ENCODE peak calls at places on chromosomes 13 and 19, in ten cellular contexts. One of them, this sample, is unnamed.

GRCh38 chr13:101998129-101998528 is 403.7 kb downstream of the FGF14 start:
- DNase-seq in adrenal gland: no peak
- DNase-seq in GM20000: no peak
- DNase-seq in left ventricle myocardium superior: no peak
- DNase-seq in COR-L47: no peak
- DNase-seq in NCI-H345: no peak
- DNase-seq in activated CD4-positive, alpha-beta T cell treated with anti-CD3 and anti-CD28 coated beads, Interleukin-2, amount 50 U/mL, for 48 hours: no peak
- DNase-seq in T follicular helper cell: no peak
- DNase-seq in AML-193: no peak
- DNase-seq in ELR: no peak
- DNase-seq in this sample: no peak

GRCh38 chr19:52007805-52008557 is at the start of gene ZNF615:
- DNase-seq in ELR: peak; percentile 87
- DNase-seq in activated CD4-positive, alpha-beta T cell treated with anti-CD3 and anti-CD28 coated beads, Interleukin-2, amount 50 U/mL, for 48 hours: peak; percentile 90
- DNase-seq in T follicular helper cell: peak; percentile 71
- DNase-seq in NCI-H345: peak; percentile 84
- DNase-seq in left ventricle myocardium superior: peak; percentile 94
- DNase-seq in adrenal gland: peak; percentile 91
- DNase-seq in COR-L47: peak; percentile 79
- DNase-seq in GM20000: peak; percentile 81
- DNase-seq in AML-193: peak; percentile 74
- DNase-seq in this sample: peak; percentile 96

GRCh38 chr19:48614436-48615144 is at the start of gene FAM83E:
- DNase-seq in left ventricle myocardium superior: no peak
- DNase-seq in adrenal gland: peak; percentile 27
- DNase-seq in activated CD4-positive, alpha-beta T cell treated with anti-CD3 and anti-CD28 coated beads, Interleukin-2, amount 50 U/mL, for 48 hours: peak; percentile 42
- DNase-seq in AML-193: no peak
- DNase-seq in ELR: peak; percentile 54
- DNase-seq in T follicular helper cell: no peak
- DNase-seq in GM20000: no peak
- DNase-seq in NCI-H345: peak; percentile 31
- DNase-seq in COR-L47: peak; percentile 18
- DNase-seq in this sample: peak; percentile 77

GRCh38 chr13:66076417-66076816 is 1153.7 kb downstream of the PCDH9 start:
- DNase-seq in T follicular helper cell: no peak
- DNase-seq in adrenal gland: no peak
- DNase-seq in activated CD4-positive, alpha-beta T cell treated with anti-CD3 and anti-CD28 coated beads, Interleukin-2, amount 50 U/mL, for 48 hours: no peak
- DNase-seq in ELR: peak; percentile 75
- DNase-seq in COR-L47: no peak
- DNase-seq in GM20000: no peak
- DNase-seq in left ventricle myocardium superior: no peak
- DNase-seq in AML-193: peak; percentile 46
- DNase-seq in NCI-H345: no peak
- DNase-seq in this sample: no peak

GRCh38 chr13:49933511-49933910 is 2.6 kb downstream of the SPRYD7 start:
- DNase-seq in GM20000: no peak
- DNase-seq in NCI-H345: no peak
- DNase-seq in left ventricle myocardium superior: no peak
- DNase-seq in ELR: no peak
- DNase-seq in activated CD4-positive, alpha-beta T cell treated with anti-CD3 and anti-CD28 coated beads, Interleukin-2, amount 50 U/mL, for 48 hours: no peak
- DNase-seq in T follicular helper cell: no peak
- DNase-seq in adrenal gland: no peak
- DNase-seq in AML-193: no peak
- DNase-seq in COR-L47: no peak
- DNase-seq in this sample: no peak

GRCh38 chr19:31351212-31352193 is 2.3 kb upstream of the TSHZ3 start:
- DNase-seq in NCI-H345: no peak
- DNase-seq in AML-193: no peak
- DNase-seq in GM20000: peak; percentile 31
- DNase-seq in ELR: peak; percentile 73
- DNase-seq in activated CD4-positive, alpha-beta T cell treated with anti-CD3 and anti-CD28 coated beads, Interleukin-2, amount 50 U/mL, for 48 hours: peak; percentile 37
- DNase-seq in COR-L47: no peak
- DNase-seq in left ventricle myocardium superior: peak; percentile 68
- DNase-seq in T follicular helper cell: no peak
- DNase-seq in adrenal gland: peak; percentile 43
- DNase-seq in this sample: peak; percentile 82

GRCh38 chr19:29202281-29202680 is 10.7 kb downstream of the UQCRFS1 start:
- DNase-seq in GM20000: no peak
- DNase-seq in NCI-H345: no peak
- DNase-seq in COR-L47: no peak
- DNase-seq in adrenal gland: no peak
- DNase-seq in AML-193: no peak
- DNase-seq in ELR: no peak
- DNase-seq in left ventricle myocardium superior: no peak
- DNase-seq in activated CD4-positive, alpha-beta T cell treated with anti-CD3 and anti-CD28 coated beads, Interleukin-2, amount 50 U/mL, for 48 hours: no peak
- DNase-seq in T follicular helper cell: no peak
- DNase-seq in this sample: no peak

GRCh38 chr13:77779461-77780272 is 82.2 kb downstream of the SLAIN1 start:
- DNase-seq in T follicular helper cell: no peak
- DNase-seq in COR-L47: peak; percentile 48
- DNase-seq in activated CD4-positive, alpha-beta T cell treated with anti-CD3 and anti-CD28 coated beads, Interleukin-2, amount 50 U/mL, for 48 hours: peak; percentile 20
- DNase-seq in NCI-H345: peak; percentile 48
- DNase-seq in adrenal gland: peak; percentile 23
- DNase-seq in AML-193: peak; percentile 88
- DNase-seq in ELR: peak; percentile 64
- DNase-seq in left ventricle myocardium superior: no peak
- DNase-seq in GM20000: peak; percentile 25
- DNase-seq in this sample: no peak

GRCh38 chr13:103236213-103236612 is 170.0 kb upstream of the SLC10A2 start:
- DNase-seq in ELR: no peak
- DNase-seq in activated CD4-positive, alpha-beta T cell treated with anti-CD3 and anti-CD28 coated beads, Interleukin-2, amount 50 U/mL, for 48 hours: no peak
- DNase-seq in adrenal gland: no peak
- DNase-seq in COR-L47: no peak
- DNase-seq in AML-193: no peak
- DNase-seq in T follicular helper cell: no peak
- DNase-seq in NCI-H345: no peak
- DNase-seq in GM20000: no peak
- DNase-seq in left ventricle myocardium superior: no peak
- DNase-seq in this sample: no peak

GRCh38 chr19:54188224-54188871 is 1.0 kb downstream of the MBOAT7 start:
- DNase-seq in T follicular helper cell: peak; percentile 44
- DNase-seq in activated CD4-positive, alpha-beta T cell treated with anti-CD3 and anti-CD28 coated beads, Interleukin-2, amount 50 U/mL, for 48 hours: peak; percentile 78
- DNase-seq in left ventricle myocardium superior: no peak
- DNase-seq in NCI-H345: no peak
- DNase-seq in AML-193: peak; percentile 33
- DNase-seq in ELR: peak; percentile 86
- DNase-seq in GM20000: no peak
- DNase-seq in COR-L47: no peak
- DNase-seq in adrenal gland: peak; percentile 90
- DNase-seq in this sample: peak; percentile 84

GRCh38 chr13:112065867-112066623 is 904 bp upstream of the SOX1 start:
- DNase-seq in adrenal gland: no peak
- DNase-seq in ELR: no peak
- DNase-seq in NCI-H345: peak; percentile 71
- DNase-seq in COR-L47: peak; percentile 84
- DNase-seq in AML-193: no peak
- DNase-seq in activated CD4-positive, alpha-beta T cell treated with anti-CD3 and anti-CD28 coated beads, Interleukin-2, amount 50 U/mL, for 48 hours: no peak
- DNase-seq in left ventricle myocardium superior: no peak
- DNase-seq in GM20000: peak; percentile 39
- DNase-seq in T follicular helper cell: no peak
- DNase-seq in this sample: peak; percentile 67

GRCh38 chr19:8174706-8175105 is 25.3 kb upstream of the FBN3 start:
- DNase-seq in NCI-H345: no peak
- DNase-seq in activated CD4-positive, alpha-beta T cell treated with anti-CD3 and anti-CD28 coated beads, Interleukin-2, amount 50 U/mL, for 48 hours: no peak
- DNase-seq in COR-L47: no peak
- DNase-seq in adrenal gland: no peak
- DNase-seq in AML-193: no peak
- DNase-seq in left ventricle myocardium superior: no peak
- DNase-seq in GM20000: no peak
- DNase-seq in ELR: peak; percentile 59
- DNase-seq in T follicular helper cell: no peak
- DNase-seq in this sample: no peak

GRCh38 chr19:13622727-13623126 is 116.4 kb upstream of the CACNA1A start:
- DNase-seq in left ventricle myocardium superior: no peak
- DNase-seq in GM20000: no peak
- DNase-seq in activated CD4-positive, alpha-beta T cell treated with anti-CD3 and anti-CD28 coated beads, Interleukin-2, amount 50 U/mL, for 48 hours: no peak
- DNase-seq in T follicular helper cell: no peak
- DNase-seq in COR-L47: no peak
- DNase-seq in AML-193: no peak
- DNase-seq in ELR: no peak
- DNase-seq in NCI-H345: no peak
- DNase-seq in adrenal gland: no peak
- DNase-seq in this sample: no peak

GRCh38 chr19:18733196-18733647 is 49.7 kb downstream of the CRTC1 start:
- DNase-seq in COR-L47: peak; percentile 30
- DNase-seq in adrenal gland: no peak
- DNase-seq in left ventricle myocardium superior: peak; percentile 74
- DNase-seq in NCI-H345: peak; percentile 4
- DNase-seq in ELR: no peak
- DNase-seq in AML-193: no peak
- DNase-seq in GM20000: no peak
- DNase-seq in activated CD4-positive, alpha-beta T cell treated with anti-CD3 and anti-CD28 coated beads, Interleukin-2, amount 50 U/mL, for 48 hours: no peak
- DNase-seq in T follicular helper cell: no peak
- DNase-seq in this sample: no peak

GRCh38 chr13:26721251-26721939 is 39.2 kb downstream of the GPR12 start:
- DNase-seq in COR-L47: no peak
- DNase-seq in T follicular helper cell: no peak
- DNase-seq in left ventricle myocardium superior: no peak
- DNase-seq in adrenal gland: no peak
- DNase-seq in ELR: peak; percentile 8
- DNase-seq in activated CD4-positive, alpha-beta T cell treated with anti-CD3 and anti-CD28 coated beads, Interleukin-2, amount 50 U/mL, for 48 hours: peak; percentile 39
- DNase-seq in NCI-H345: no peak
- DNase-seq in AML-193: peak; percentile 91
- DNase-seq in GM20000: peak; percentile 19
- DNase-seq in this sample: peak; percentile 86

GRCh38 chr19:4454621-4454951 is 3.0 kb downstream of the UBXN6 start:
- DNase-seq in COR-L47: no peak
- DNase-seq in AML-193: no peak
- DNase-seq in NCI-H345: no peak
- DNase-seq in left ventricle myocardium superior: no peak
- DNase-seq in activated CD4-positive, alpha-beta T cell treated with anti-CD3 and anti-CD28 coated beads, Interleukin-2, amount 50 U/mL, for 48 hours: no peak
- DNase-seq in T follicular helper cell: no peak
- DNase-seq in GM20000: no peak
- DNase-seq in ELR: no peak
- DNase-seq in adrenal gland: no peak
- DNase-seq in this sample: no peak

GRCh38 chr13:64709079-64709478 is 2521.1 kb downstream of the PCDH9 start:
- DNase-seq in COR-L47: no peak
- DNase-seq in AML-193: no peak
- DNase-seq in ELR: no peak
- DNase-seq in adrenal gland: no peak
- DNase-seq in GM20000: no peak
- DNase-seq in NCI-H345: no peak
- DNase-seq in left ventricle myocardium superior: no peak
- DNase-seq in activated CD4-positive, alpha-beta T cell treated with anti-CD3 and anti-CD28 coated beads, Interleukin-2, amount 50 U/mL, for 48 hours: no peak
- DNase-seq in T follicular helper cell: no peak
- DNase-seq in this sample: no peak

GRCh38 chr13:83827338-83827737 is 54.9 kb downstream of the SLITRK1 start:
- DNase-seq in NCI-H345: peak; percentile 8
- DNase-seq in left ventricle myocardium superior: no peak
- DNase-seq in ELR: no peak
- DNase-seq in T follicular helper cell: no peak
- DNase-seq in AML-193: no peak
- DNase-seq in adrenal gland: no peak
- DNase-seq in activated CD4-positive, alpha-beta T cell treated with anti-CD3 and anti-CD28 coated beads, Interleukin-2, amount 50 U/mL, for 48 hours: no peak
- DNase-seq in COR-L47: peak; percentile 9
- DNase-seq in GM20000: no peak
- DNase-seq in this sample: no peak

GRCh38 chr19:51365211-51366049 is 758 bp downstream of the ETFB start:
- DNase-seq in COR-L47: no peak
- DNase-seq in left ventricle myocardium superior: peak; percentile 40
- DNase-seq in activated CD4-positive, alpha-beta T cell treated with anti-CD3 and anti-CD28 coated beads, Interleukin-2, amount 50 U/mL, for 48 hours: no peak
- DNase-seq in T follicular helper cell: no peak
- DNase-seq in ELR: peak; percentile 55
- DNase-seq in NCI-H345: no peak
- DNase-seq in AML-193: peak; percentile 35
- DNase-seq in adrenal gland: peak; percentile 69
- DNase-seq in GM20000: no peak
- DNase-seq in this sample: no peak

GRCh38 chr19:23285948-23286347 is 35.8 kb upstream of the ZNF724 start:
- DNase-seq in GM20000: no peak
- DNase-seq in adrenal gland: no peak
- DNase-seq in COR-L47: no peak
- DNase-seq in T follicular helper cell: no peak
- DNase-seq in activated CD4-positive, alpha-beta T cell treated with anti-CD3 and anti-CD28 coated beads, Interleukin-2, amount 50 U/mL, for 48 hours: no peak
- DNase-seq in left ventricle myocardium superior: no peak
- DNase-seq in NCI-H345: no peak
- DNase-seq in AML-193: no peak
- DNase-seq in ELR: no peak
- DNase-seq in this sample: no peak

GRCh38 chr19:6056801-6057650 is 53.3 kb downstream of the RFX2 start:
- DNase-seq in adrenal gland: peak; percentile 86
- DNase-seq in AML-193: peak; percentile 90
- DNase-seq in NCI-H345: peak; percentile 53
- DNase-seq in activated CD4-positive, alpha-beta T cell treated with anti-CD3 and anti-CD28 coated beads, Interleukin-2, amount 50 U/mL, for 48 hours: no peak
- DNase-seq in left ventricle myocardium superior: peak; percentile 75
- DNase-seq in GM20000: no peak
- DNase-seq in COR-L47: peak; percentile 79
- DNase-seq in ELR: peak; percentile 94
- DNase-seq in T follicular helper cell: no peak
- DNase-seq in this sample: no peak

GRCh38 chr13:33994826-33995502 is 177.0 kb downstream of the RFC3 start:
- DNase-seq in AML-193: no peak
- DNase-seq in COR-L47: no peak
- DNase-seq in T follicular helper cell: no peak
- DNase-seq in left ventricle myocardium superior: no peak
- DNase-seq in activated CD4-positive, alpha-beta T cell treated with anti-CD3 and anti-CD28 coated beads, Interleukin-2, amount 50 U/mL, for 48 hours: no peak
- DNase-seq in GM20000: no peak
- DNase-seq in NCI-H345: no peak
- DNase-seq in ELR: no peak
- DNase-seq in adrenal gland: no peak
- DNase-seq in this sample: no peak

GRCh38 chr19:5545984-5546383 is 21.8 kb downstream of the TINCR start:
- DNase-seq in T follicular helper cell: no peak
- DNase-seq in GM20000: no peak
- DNase-seq in AML-193: no peak
- DNase-seq in COR-L47: no peak
- DNase-seq in ELR: no peak
- DNase-seq in adrenal gland: no peak
- DNase-seq in NCI-H345: no peak
- DNase-seq in activated CD4-positive, alpha-beta T cell treated with anti-CD3 and anti-CD28 coated beads, Interleukin-2, amount 50 U/mL, for 48 hours: no peak
- DNase-seq in left ventricle myocardium superior: no peak
- DNase-seq in this sample: no peak

GRCh38 chr19:18049390-18049789 is 37.3 kb downstream of the IL12RB1 start:
- DNase-seq in AML-193: no peak
- DNase-seq in ELR: no peak
- DNase-seq in left ventricle myocardium superior: peak; percentile 96
- DNase-seq in COR-L47: no peak
- DNase-seq in activated CD4-positive, alpha-beta T cell treated with anti-CD3 and anti-CD28 coated beads, Interleukin-2, amount 50 U/mL, for 48 hours: no peak
- DNase-seq in T follicular helper cell: no peak
- DNase-seq in GM20000: no peak
- DNase-seq in NCI-H345: no peak
- DNase-seq in adrenal gland: peak; percentile 91
- DNase-seq in this sample: peak; percentile 84

This sample was measured in spleen.